ENCODE peak calls at places on chromosomes 3 and 15, in eight cellular contexts. Q is dorsolateral prefrontal cortex; Z is IMR-90; O is effector memory CD4-positive, alpha-beta T cell; E is WERI-Rb-1; G is psoas muscle; R is coronary artery; S is mesendoderm. P is an unnamed sample.

GRCh38 chr3:124903896-124904879 is 17.0 kb upstream of the ITGB5 start:
- DNase-seq in R (no peak), Q (no peak), S (no peak), E (no peak), Z (peak), O (no peak), G (no peak), P (no peak)

GRCh38 chr3:49745986-49746385 is 22.2 kb upstream of the GMPPB start:
- DNase-seq in R (no peak), E (no peak), Q (no peak), G (no peak), Z (peak), O (no peak), S (no peak), P (no peak)

GRCh38 chr3:183259087-183259486 is 6.0 kb downstream of the B3GNT5 start:
- DNase-seq in E (no peak), S (no peak), Z (no peak), G (no peak), Q (no peak), O (no peak), R (no peak), P (no peak)

GRCh38 chr3:69458798-69459197 is 72.9 kb upstream of the FRMD4B start:
- DNase-seq in E (no peak), S (peak), Z (no peak), R (no peak), G (no peak), Q (no peak), O (no peak), P (no peak)

GRCh38 chr3:43770426-43771103 is 79.8 kb downstream of the ABHD5 start:
- DNase-seq in S (no peak), Z (no peak), R (peak), G (peak), Q (no peak), E (no peak), O (peak), P (no peak)

GRCh38 chr3:148372476-148372875 is 325.2 kb upstream of the AGTR1 start:
- DNase-seq in G (no peak), R (no peak), O (no peak), Z (no peak), S (peak), E (no peak), Q (no peak), P (no peak)

GRCh38 chr3:50165388-50166308 is 10.5 kb downstream of the SEMA3F start:
- DNase-seq in O (no peak), R (peak), G (peak), E (no peak), Z (peak), S (peak), Q (no peak), P (peak)

GRCh38 chr3:150737874-150738679 is 24.9 kb downstream of the SIAH2 start:
- DNase-seq in R (no peak), Z (peak), Q (no peak), E (no peak), O (no peak), S (peak), G (no peak), P (no peak)

GRCh38 chr3:45337839-45338470 is 50.4 kb upstream of the LARS2 start:
- DNase-seq in O (no peak), R (no peak), G (no peak), E (no peak), S (no peak), Z (no peak), Q (no peak), P (peak)

GRCh38 chr3:132879651-132880050 is 157.4 kb upstream of the NPHP3 start:
- DNase-seq in S (peak), G (no peak), Q (no peak), R (no peak), E (no peak), O (no peak), Z (no peak), P (no peak)

GRCh38 chr3:140177943-140178342 is 243.0 kb downstream of the CLSTN2 start:
- DNase-seq in O (no peak), E (no peak), Q (no peak), Z (no peak), S (no peak), G (no peak), R (no peak), P (no peak)

GRCh38 chr3:187130346-187131066 is 8.8 kb downstream of the RPL39L start:
- DNase-seq in Q (no peak), O (peak), R (no peak), Z (peak), G (no peak), S (no peak), E (no peak), P (no peak)

GRCh38 chr3:131699001-131699400 is 196.2 kb upstream of the MRPL3 start:
- DNase-seq in S (peak), R (no peak), Z (no peak), G (no peak), O (no peak), E (no peak), Q (no peak), P (no peak)

GRCh38 chr3:35678552-35679220 is 39.4 kb downstream of the ARPP21 start:
- DNase-seq in R (no peak), S (no peak), Q (no peak), G (no peak), Z (no peak), E (no peak), O (no peak), P (peak)

GRCh38 chr3:147007736-147008245 is 398.6 kb downstream of the ZIC4 start:
- DNase-seq in E (no peak), R (no peak), Q (no peak), G (no peak), O (no peak), S (no peak), Z (no peak), P (no peak)

GRCh38 chr3:16477501-16477900 is 36.0 kb downstream of the RFTN1 start:
- DNase-seq in R (no peak), E (no peak), O (no peak), Z (peak), Q (no peak), G (no peak), S (no peak), P (no peak)

GRCh38 chr3:161217496-161217895 is 3.6 kb upstream of the NMD3 start:
- DNase-seq in O (no peak), Z (no peak), Q (no peak), R (no peak), G (no peak), S (peak), E (no peak), P (no peak)

GRCh38 chr3:101861212-101861977 is 12.1 kb downstream of the NFKBIZ start:
- DNase-seq in Q (no peak), S (no peak), E (no peak), O (no peak), Z (peak), R (no peak), G (no peak), P (no peak)

GRCh38 chr15:76999996-77000395 is 5.1 kb downstream of the PSTPIP1 start:
- DNase-seq in O (no peak), R (no peak), E (no peak), Q (peak), G (no peak), S (no peak), Z (no peak), P (no peak)

GRCh38 chr3:133121471-133121870 is 83.3 kb downstream of the TMEM108 start:
- DNase-seq in G (no peak), R (no peak), E (no peak), Z (no peak), Q (no peak), O (no peak), S (no peak), P (no peak)

GRCh38 chr3:99741588-99741987 is 76.1 kb upstream of the CMSS1 start:
- DNase-seq in R (no peak), Z (no peak), Q (no peak), S (no peak), G (no peak), E (no peak), O (no peak), P (no peak)

GRCh38 chr3:129576514-129577345 is 29.7 kb downstream of the PLXND1 start:
- DNase-seq in R (no peak), G (no peak), O (peak), Q (no peak), S (no peak), Z (no peak), E (no peak), P (no peak)

GRCh38 chr15:41849204-41849603 is 10.6 kb downstream of the PLA2G4B start:
- DNase-seq in R (no peak), G (no peak), Q (no peak), S (no peak), E (no peak), Z (no peak), O (no peak), P (no peak)

GRCh38 chr3:161177996-161178395 is 43.1 kb upstream of the NMD3 start:
- DNase-seq in Q (no peak), R (no peak), S (no peak), E (no peak), O (no peak), G (no peak), Z (no peak), P (no peak)

GRCh38 chr3:124707667-124708066 is 22.6 kb upstream of the UMPS start:
- DNase-seq in E (no peak), Z (peak), G (no peak), S (peak), R (no peak), O (no peak), Q (no peak), P (no peak)

GRCh38 chr3:113947372-113948014 is at the start of gene ZDHHC23:
- DNase-seq in R (peak), O (peak), Q (no peak), Z (peak), E (peak), G (peak), S (peak), P (peak)

GRCh38 chr3:150114873-150115570 is 144.3 kb upstream of the PFN2 start:
- DNase-seq in R (no peak), E (no peak), G (no peak), O (no peak), S (no peak), Q (no peak), Z (peak), P (no peak)

GRCh38 chr3:175737646-175738572 is 878.8 kb downstream of the NAALADL2 start:
- DNase-seq in G (no peak), S (no peak), Q (no peak), O (no peak), E (no peak), R (no peak), Z (peak), P (no peak)

GRCh38 chr3:195821403-195822130 is 9.8 kb upstream of the MUC4 start:
- DNase-seq in Z (no peak), R (no peak), G (no peak), S (no peak), Q (no peak), E (no peak), O (no peak), P (no peak)

GRCh38 chr15:83225449-83225848 is 17.8 kb upstream of the HDGFL3 start:
- DNase-seq in G (no peak), R (no peak), Q (no peak), O (no peak), S (no peak), Z (no peak), E (no peak), P (no peak)

GRCh38 chr3:53089511-53089910 is 40.7 kb downstream of the RFT1 start:
- DNase-seq in Z (no peak), Q (no peak), R (peak), S (no peak), O (no peak), G (no peak), E (no peak), P (no peak)

GRCh38 chr3:42803800-42804112 is 534 bp downstream of the HIGD1A start:
- DNase-seq in E (peak), S (peak), Z (no peak), O (peak), R (no peak), G (no peak), Q (no peak), P (no peak)

GRCh38 chr3:71395927-71396695 is 187.4 kb downstream of the FOXP1 start:
- DNase-seq in Q (no peak), Z (peak), G (no peak), O (no peak), E (no peak), S (no peak), R (no peak), P (no peak)

GRCh38 chr15:62087671-62088360 is 21.0 kb downstream of the C2CD4A start:
- DNase-seq in O (no peak), E (no peak), Z (no peak), Q (no peak), R (no peak), G (no peak), S (no peak), P (no peak)

GRCh38 chr15:65927545-65927944 is 58.3 kb downstream of the RAB11A start:
- DNase-seq in Z (no peak), R (no peak), G (no peak), E (no peak), S (peak), O (no peak), Q (no peak), P (no peak)

GRCh38 chr3:49352286-49352685 is 5.9 kb downstream of the GPX1 start:
- DNase-seq in O (no peak), E (no peak), R (no peak), S (no peak), Z (no peak), Q (no peak), G (no peak), P (no peak)

GRCh38 chr15:64356443-64357040 is 569 bp upstream of the CSNK1G1 start:
- DNase-seq in R (no peak), O (no peak), Z (peak), S (no peak), Q (no peak), G (no peak), E (peak), P (peak)

GRCh38 chr15:44712108-44713005 is 1.0 kb downstream of the B2M start:
- DNase-seq in R (peak), S (peak), O (peak), Q (no peak), Z (peak), G (peak), E (no peak), P (peak)

GRCh38 chr15:77706482-77707244 is 74.0 kb upstream of the LINGO1 start:
- DNase-seq in G (no peak), Z (no peak), Q (peak), R (no peak), E (no peak), O (no peak), S (no peak), P (no peak)

GRCh38 chr3:196207833-196208607 is 3.2 kb downstream of the ZDHHC19 start:
- DNase-seq in R (no peak), E (no peak), Z (no peak), G (peak), Q (no peak), S (peak), O (peak), P (no peak)

GRCh38 chr3:63521657-63522056 is 130.8 kb upstream of the SNTN start:
- DNase-seq in O (no peak), G (no peak), S (no peak), Z (no peak), Q (no peak), E (no peak), R (no peak), P (peak)
- H3K27ac ChIP-seq in O (no peak), G (no peak), S (no peak), Z (no peak), Q (no peak), E (no peak), R (no peak), P (no peak)

GRCh38 chr3:159163656-159164055 is 361.8 kb downstream of the MFSD1 start:
- DNase-seq in Z (no peak), S (no peak), O (no peak), Q (no peak), R (no peak), E (no peak), G (no peak), P (no peak)
- H3K27ac ChIP-seq in Z (no peak), S (no peak), O (no peak), Q (no peak), R (no peak), E (no peak), G (no peak), P (no peak)

DNA sequence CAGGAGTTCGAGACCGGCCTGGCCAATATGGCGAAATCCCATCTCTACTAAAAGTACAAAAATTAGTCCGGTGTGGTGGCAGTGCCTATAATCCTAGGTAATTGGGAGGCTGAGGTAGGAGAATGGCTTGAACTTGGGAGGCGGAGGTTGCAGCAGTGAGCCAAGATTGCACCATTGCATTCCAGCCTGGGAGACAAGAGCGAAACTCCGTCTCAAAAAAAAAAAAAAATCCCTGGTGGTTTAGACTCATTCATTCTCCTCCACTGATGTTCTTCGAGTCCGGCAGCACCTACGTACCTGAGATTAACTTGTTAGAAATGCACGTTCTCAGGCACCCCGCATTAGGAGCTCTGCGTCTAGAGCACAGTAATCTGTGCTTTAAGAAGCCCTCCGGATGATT is 3.7 kb downstream of the MCTP2 start:
- DNase-seq in Q (no peak), R (no peak), G (no peak), S (no peak), E (no peak), O (no peak), Z (no peak), P (no peak)
- H3K27ac ChIP-seq in Q (no peak), R (no peak), G (no peak), S (no peak), E (no peak), O (no peak), Z (no peak), P (no peak)

DNA sequence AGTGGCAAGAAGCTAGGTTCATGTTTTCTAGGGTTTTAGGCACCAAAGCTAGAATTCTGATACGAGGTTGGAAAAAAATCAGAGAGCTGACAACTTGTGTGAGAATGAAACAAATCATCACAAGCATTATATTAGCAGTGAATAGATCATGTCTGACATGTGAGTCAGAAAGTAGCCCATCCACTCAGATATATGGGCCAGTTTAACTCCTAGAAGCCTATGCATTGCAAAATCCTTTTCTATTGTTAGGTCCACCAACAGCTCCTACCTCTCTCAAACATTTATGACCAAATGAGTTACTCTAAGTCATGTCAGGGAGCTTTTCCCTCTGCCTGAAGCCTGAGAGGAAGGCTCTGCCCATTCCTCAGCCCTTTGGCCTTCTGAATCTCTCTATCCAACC is 44.0 kb downstream of the KBTBD12 start:
- DNase-seq in Z (no peak), R (no peak), G (no peak), Q (no peak), S (no peak), E (no peak), O (no peak), P (no peak)
- H3K27ac ChIP-seq in Z (no peak), R (no peak), G (no peak), Q (no peak), S (no peak), E (no peak), O (no peak), P (no peak)

GRCh38 chr3:159859424-159859823 is 129.2 kb upstream of the IL12A start:
- DNase-seq in S (no peak), R (no peak), E (no peak), Q (no peak), G (no peak), Z (no peak), O (no peak), P (peak)
- H3K27ac ChIP-seq in S (no peak), R (no peak), E (no peak), Q (peak), G (peak), Z (no peak), O (no peak), P (peak)

GRCh38 chr3:66740260-66740659 is 239.4 kb upstream of the LRIG1 start:
- DNase-seq in Q (no peak), S (no peak), R (no peak), Z (no peak), O (no peak), E (no peak), G (no peak), P (no peak)

GRCh38 chr3:66744521-66744920 is 243.7 kb upstream of the LRIG1 start:
- DNase-seq in S (no peak), O (no peak), Q (no peak), G (no peak), R (no peak), E (no peak), Z (peak), P (no peak)

GRCh38 chr3:66738625-66739330 is 238.0 kb upstream of the LRIG1 start:
- DNase-seq in G (no peak), Z (peak), O (no peak), S (no peak), E (no peak), R (no peak), Q (no peak), P (no peak)
- H3K27ac ChIP-seq in G (no peak), Z (peak), O (no peak), S (no peak), E (no peak), R (no peak), Q (no peak), P (no peak)

GRCh38 chr15:73699249-73700040 is 15.3 kb downstream of the CD276 start:
- DNase-seq in Q (no peak), E (no peak), G (no peak), Z (no peak), S (no peak), O (no peak), R (no peak), P (no peak)

GRCh38 chr15:73696641-73697001 is 12.4 kb downstream of the CD276 start:
- DNase-seq in O (no peak), Q (no peak), Z (no peak), S (no peak), R (no peak), E (no peak), G (no peak), P (no peak)

GRCh38 chr15:73694419-73694818 is 10.2 kb downstream of the CD276 start:
- DNase-seq in E (no peak), R (no peak), G (no peak), Q (no peak), Z (peak), S (no peak), O (no peak), P (no peak)

GRCh38 chr15:73695773-73696640 is 11.8 kb downstream of the CD276 start:
- DNase-seq in G (no peak), S (no peak), E (no peak), Q (no peak), Z (no peak), O (no peak), R (no peak), P (no peak)

GRCh38 chr15:73697033-73697467 is 12.9 kb downstream of the CD276 start:
- DNase-seq in Z (peak), E (peak), R (no peak), Q (peak), G (peak), S (peak), O (peak), P (peak)
- H3K27ac ChIP-seq in Z (peak), E (no peak), R (no peak), Q (peak), G (peak), S (peak), O (no peak), P (peak)

GRCh38 chr3:33115024-33115768 is 1.4 kb downstream of the CRTAP start:
- DNase-seq in O (no peak), S (peak), G (peak), R (peak), Z (peak), Q (no peak), E (no peak), P (no peak)

GRCh38 chr3:33117461-33117860 is 3.6 kb downstream of the CRTAP start:
- DNase-seq in Z (no peak), Q (no peak), R (no peak), G (no peak), S (no peak), O (no peak), E (no peak), P (no peak)

GRCh38 chr3:33111581-33111980 is 2.2 kb upstream of the CRTAP start:
- DNase-seq in Q (no peak), R (no peak), O (no peak), Z (no peak), S (no peak), G (no peak), E (no peak), P (no peak)

GRCh38 chr3:33113772-33114621 is at the start of gene CRTAP:
- DNase-seq in Z (peak), G (peak), Q (peak), O (peak), R (peak), S (peak), E (peak), P (peak)

GRCh38 chr3:33114622-33115023 is 809 bp downstream of the CRTAP start:
- DNase-seq in E (no peak), R (no peak), O (no peak), Q (no peak), Z (no peak), S (no peak), G (no peak), P (no peak)
- H3K27ac ChIP-seq in E (no peak), R (peak), O (peak), Q (peak), Z (peak), S (peak), G (peak), P (peak)

P was measured in caudate nucleus.